ENCODE peak calls at places on chromosomes 4 and X, in four cellular contexts. V is WTC11, D is GM12878, B is K562. I is an unnamed sample.

GRCh38 chr4:108830509-108831244 is 67.8 kb upstream of the ETNPPL start:
- DNase-seq in V (no peak), D (no peak), B (no peak), I (no peak)

GRCh38 chrX:63128509-63128908 is 222.6 kb downstream of the SPIN4 start:
- DNase-seq in V (peak; percentile 14), D (peak; percentile 53), B (no peak), I (peak; percentile 11)

GRCh38 chr4:70589785-70590184 is 2.3 kb upstream of the AMBN start:
- DNase-seq in V (no peak), D (no peak), B (no peak), I (no peak)

GRCh38 chrX:68428431-68428830 is 4.9 kb downstream of the OPHN1 start:
- DNase-seq in V (no peak), D (no peak), B (no peak), I (no peak)

GRCh38 chr4:140061194-140061593 is 92.8 kb downstream of the MAML3 start:
- DNase-seq in V (no peak), D (no peak), B (no peak), I (peak; percentile 29)

GRCh38 chr4:47531241-47531953 is 46.3 kb downstream of the ATP10D start:
- DNase-seq in V (no peak), D (peak; percentile 86), B (no peak), I (peak; percentile 16)

GRCh38 chrX:40883021-40883619 is 147.8 kb upstream of the MED14 start:
- DNase-seq in V (no peak), D (no peak), B (no peak), I (no peak)

GRCh38 chr4:4541040-4541631 is 712 bp downstream of the STX18 start:
- DNase-seq in V (no peak), D (peak; percentile 36), B (peak; percentile 43), I (peak; percentile 60)

GRCh38 chr4:153901220-153901619 is 112.3 kb upstream of the SFRP2 start:
- DNase-seq in V (no peak), D (no peak), B (no peak), I (no peak)

GRCh38 chrX:9333873-9334272 is 131.0 kb upstream of the TBL1X start:
- DNase-seq in V (no peak), D (no peak), B (no peak), I (no peak)

GRCh38 chrX:109619816-109620215 is 5.2 kb downstream of the KCNE5 start:
- DNase-seq in V (no peak), D (no peak), B (no peak), I (no peak)
- TF ChIP-seq CBFB in V (no peak), D (no peak), B (no peak), I (no peak)

DNA sequence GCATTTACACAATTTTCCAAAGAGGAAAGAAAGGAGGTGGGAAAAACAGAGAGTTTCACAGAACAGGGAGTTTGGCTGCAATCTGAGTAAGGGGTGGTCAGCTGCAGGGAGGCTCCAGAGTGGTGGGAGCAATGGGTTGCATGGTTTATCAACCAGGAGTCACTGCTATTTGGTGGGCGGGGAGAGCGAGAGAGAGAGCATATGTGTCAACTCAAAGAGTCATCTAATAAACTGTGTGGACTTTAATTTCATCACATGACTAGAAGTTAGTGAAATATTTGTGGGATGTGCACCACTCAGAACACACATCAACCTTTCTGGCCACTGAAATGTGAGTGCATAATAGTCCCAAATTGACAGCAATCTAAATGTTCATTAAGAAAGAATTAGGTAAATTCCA is 94.6 kb downstream of the FAM13A start:
- DNase-seq in V (no peak), D (no peak), B (no peak), I (no peak)
- TF ChIP-seq CBFB in V (no peak), D (no peak), B (no peak), I (no peak)

GRCh38 chr4:87120411-87121162 is 99.8 kb downstream of the KLHL8 start:
- DNase-seq in V (no peak), D (no peak), B (no peak), I (peak; percentile 47)
- TF ChIP-seq CBFB in V (no peak), D (no peak), B (no peak), I (no peak)

GRCh38 chr4:130056286-130056685 is 960.3 kb downstream of the C4orf33 start:
- DNase-seq in V (no peak), D (no peak), B (no peak), I (no peak)
- TF ChIP-seq CBFB in V (no peak), D (no peak), B (no peak), I (no peak)

I was measured in HepG2.